ENCODE peak calls at places on chromosomes 11 and 22, in four cellular contexts. P is GDM1, L is OCI-LY7, H is Caco-2. Q is an unnamed sample.

GRCh38 chr11:72446929-72447753 is 12.8 kb upstream of the CLPB start:
- DNase-seq in L (peak; percentile 64), P (peak; percentile 27), H (no peak), Q (peak; percentile 91)

GRCh38 chr11:115284766-115285165 is 219.4 kb downstream of the CADM1 start:
- DNase-seq in P (no peak), H (no peak), L (no peak), Q (no peak)

GRCh38 chr11:41413843-41414242 is 45.6 kb downstream of the LRRC4C start:
- DNase-seq in H (no peak), L (no peak), P (no peak), Q (no peak)

GRCh38 chr11:67345949-67346819 is 7.2 kb downstream of the POLD4 start:
- DNase-seq in L (peak; percentile 66), P (no peak), H (peak; percentile 82), Q (peak; percentile 42)

GRCh38 chr22:38788417-38788816 is 5.5 kb downstream of the DNAL4 start:
- DNase-seq in P (no peak), H (no peak), L (no peak), Q (no peak)

GRCh38 chr11:124760806-124761205 is 1.3 kb downstream of the ESAM start:
- DNase-seq in P (no peak), L (no peak), H (no peak), Q (no peak)

GRCh38 chr11:76849376-76849775 is 11.3 kb upstream of the ACER3 start:
- DNase-seq in P (no peak), L (no peak), H (no peak), Q (no peak)

GRCh38 chr11:12007769-12008737 is at the start of gene DKK3:
- DNase-seq in H (no peak), P (no peak), L (no peak), Q (no peak)

GRCh38 chr11:5624489-5625278 is at the start of gene TRIM34:
- DNase-seq in P (peak; percentile 71), L (peak; percentile 89), H (peak; percentile 76), Q (peak; percentile 92)

GRCh38 chr11:86099727-86100320 is 30.9 kb upstream of the PICALM start:
- DNase-seq in L (peak; percentile 33), H (no peak), P (no peak), Q (no peak)

GRCh38 chr11:12224537-12224893 is 114.1 kb downstream of the MICAL2 start:
- DNase-seq in P (peak; percentile 96), H (no peak), L (no peak), Q (peak; percentile 87)

GRCh38 chr11:121372671-121373429 is 79.3 kb upstream of the SORL1 start:
- DNase-seq in H (no peak), P (no peak), L (peak; percentile 90), Q (no peak)

GRCh38 chr11:12642040-12642439 is 32.2 kb upstream of the TEAD1 start:
- DNase-seq in L (no peak), H (no peak), P (no peak), Q (no peak)

GRCh38 chr22:23237201-23237798 is 57.0 kb downstream of the BCR start:
- DNase-seq in P (no peak), L (no peak), H (no peak), Q (no peak)

GRCh38 chr22:42868751-42869251 is 11.7 kb upstream of the ARFGAP3 start:
- DNase-seq in H (no peak), L (no peak), P (no peak), Q (no peak)

GRCh38 chr22:26364066-26365015 is 64.7 kb upstream of the ASPHD2 start:
- DNase-seq in P (peak; percentile 50), H (peak; percentile 79), L (peak; percentile 88), Q (peak; percentile 81)

GRCh38 chr11:110565690-110566336 is 136.1 kb downstream of the FDX1 start:
- DNase-seq in L (no peak), H (no peak), P (no peak), Q (no peak)

GRCh38 chr22:48242461-48242864 is 1480.0 kb downstream of the TBC1D22A start:
- DNase-seq in L (no peak), H (no peak), P (no peak), Q (no peak)

Q was measured in KBM-7.